ENCODE peak calls at places on chromosomes 11 and 22, in seven cellular contexts. One of them, this sample, is unnamed. For H3K36me3, the result is how much of the 10 kb centered on the place peaks cover.

GRCh38 chr11:19929147-19929546 is 216.5 kb downstream of the NAV2 start:
- DNase-seq in cardiac muscle cell: no peak
- DNase-seq in GM06990: no peak
- DNase-seq in heart right ventricle: no peak
- DNase-seq in endothelial cell of umbilical vein: no peak
- DNase-seq in HCT116: no peak
- DNase-seq in aorta: no peak
- DNase-seq in this sample: no peak

GRCh38 chr11:29018631-29019030 is 910.4 kb downstream of the METTL15 start:
- DNase-seq in heart right ventricle: no peak
- DNase-seq in cardiac muscle cell: no peak
- DNase-seq in HCT116: no peak
- DNase-seq in endothelial cell of umbilical vein: peak
- DNase-seq in aorta: no peak
- DNase-seq in GM06990: no peak
- DNase-seq in this sample: peak

GRCh38 chr11:124669193-124669592 is 4.3 kb downstream of the SIAE start:
- DNase-seq in HCT116: peak
- DNase-seq in cardiac muscle cell: peak
- DNase-seq in aorta: no peak
- DNase-seq in GM06990: peak
- DNase-seq in endothelial cell of umbilical vein: peak
- DNase-seq in heart right ventricle: no peak
- DNase-seq in this sample: peak

GRCh38 chr22:27331526-27332281 is 469.9 kb downstream of the MN1 start:
- DNase-seq in endothelial cell of umbilical vein: peak
- DNase-seq in GM06990: no peak
- DNase-seq in cardiac muscle cell: peak
- DNase-seq in aorta: peak
- DNase-seq in heart right ventricle: peak
- DNase-seq in HCT116: no peak
- DNase-seq in this sample: no peak

GRCh38 chr11:44916316-44916715 is 34.4 kb downstream of the TP53I11 start:
- DNase-seq in heart right ventricle: no peak
- DNase-seq in aorta: no peak
- DNase-seq in HCT116: no peak
- DNase-seq in endothelial cell of umbilical vein: no peak
- DNase-seq in GM06990: no peak
- DNase-seq in cardiac muscle cell: no peak
- DNase-seq in this sample: no peak

GRCh38 chr11:113241190-113242051 is 73.0 kb upstream of the TTC12 start:
- DNase-seq in cardiac muscle cell: no peak
- DNase-seq in endothelial cell of umbilical vein: no peak
- DNase-seq in heart right ventricle: no peak
- DNase-seq in aorta: no peak
- DNase-seq in GM06990: no peak
- DNase-seq in HCT116: no peak
- DNase-seq in this sample: peak

GRCh38 chr11:71214553-71215371 is 37.6 kb downstream of the SHANK2 start:
- DNase-seq in cardiac muscle cell: no peak
- DNase-seq in GM06990: no peak
- DNase-seq in HCT116: no peak
- DNase-seq in heart right ventricle: no peak
- DNase-seq in aorta: peak
- DNase-seq in endothelial cell of umbilical vein: no peak
- DNase-seq in this sample: no peak

GRCh38 chr11:109237636-109238035 is 184.4 kb upstream of the C11orf87 start:
- DNase-seq in cardiac muscle cell: no peak
- DNase-seq in aorta: no peak
- DNase-seq in HCT116: no peak
- DNase-seq in endothelial cell of umbilical vein: no peak
- DNase-seq in heart right ventricle: no peak
- DNase-seq in GM06990: no peak
- DNase-seq in this sample: peak

GRCh38 chr11:119729581-119730346 is 764 bp upstream of the NECTIN1 start:
- DNase-seq in cardiac muscle cell: no peak
- DNase-seq in GM06990: no peak
- DNase-seq in HCT116: peak
- DNase-seq in endothelial cell of umbilical vein: peak
- DNase-seq in heart right ventricle: peak
- DNase-seq in aorta: peak
- DNase-seq in this sample: peak

GRCh38 chr22:43996981-43997265 is 27.2 kb upstream of the PARVB start:
- DNase-seq in GM06990: no peak
- DNase-seq in cardiac muscle cell: no peak
- DNase-seq in endothelial cell of umbilical vein: no peak
- DNase-seq in HCT116: no peak
- DNase-seq in aorta: no peak
- DNase-seq in heart right ventricle: no peak
- DNase-seq in this sample: no peak

GRCh38 chr22:20979940-20980453 is 2.1 kb upstream of the LZTR1 start:
- DNase-seq in GM06990: no peak
- DNase-seq in HCT116: no peak
- DNase-seq in endothelial cell of umbilical vein: no peak
- DNase-seq in heart right ventricle: no peak
- DNase-seq in aorta: peak
- DNase-seq in cardiac muscle cell: no peak
- DNase-seq in this sample: no peak

GRCh38 chr11:102780491-102780918 is at the start of gene MMP10:
- DNase-seq in heart right ventricle: no peak
- DNase-seq in HCT116: peak
- DNase-seq in aorta: no peak
- DNase-seq in cardiac muscle cell: peak
- DNase-seq in endothelial cell of umbilical vein: peak
- DNase-seq in GM06990: no peak
- DNase-seq in this sample: peak

GRCh38 chr11:92204731-92205130 is 19.9 kb upstream of the FAT3 start:
- DNase-seq in heart right ventricle: no peak
- DNase-seq in GM06990: no peak
- DNase-seq in aorta: no peak
- DNase-seq in cardiac muscle cell: no peak
- DNase-seq in endothelial cell of umbilical vein: no peak
- DNase-seq in HCT116: no peak
- DNase-seq in this sample: peak

GRCh38 chr11:45983471-45983845 is 61.0 kb downstream of the LARGE2 start:
- DNase-seq in heart right ventricle: no peak
- DNase-seq in aorta: no peak
- DNase-seq in GM06990: no peak
- DNase-seq in cardiac muscle cell: no peak
- DNase-seq in endothelial cell of umbilical vein: no peak
- DNase-seq in HCT116: no peak
- DNase-seq in this sample: no peak

GRCh38 chr22:37747090-37747714 is 50.4 kb downstream of the TRIOBP start:
- DNase-seq in HCT116: no peak
- DNase-seq in aorta: no peak
- DNase-seq in endothelial cell of umbilical vein: peak
- DNase-seq in GM06990: no peak
- DNase-seq in cardiac muscle cell: no peak
- DNase-seq in heart right ventricle: no peak
- DNase-seq in this sample: peak

GRCh38 chr11:124123587-124123986 is 8.3 kb downstream of the VWA5A start:
- DNase-seq in HCT116: no peak
- DNase-seq in GM06990: no peak
- DNase-seq in endothelial cell of umbilical vein: no peak
- DNase-seq in heart right ventricle: no peak
- DNase-seq in aorta: no peak
- DNase-seq in cardiac muscle cell: no peak
- DNase-seq in this sample: no peak

GRCh38 chr11:12075822-12076821 is 34.3 kb upstream of the MICAL2 start:
- DNase-seq in cardiac muscle cell: no peak
- DNase-seq in heart right ventricle: no peak
- DNase-seq in GM06990: no peak
- DNase-seq in aorta: peak
- DNase-seq in endothelial cell of umbilical vein: no peak
- DNase-seq in HCT116: no peak
- DNase-seq in this sample: peak

GRCh38 chr11:119339581-119340334 is 925 bp downstream of the C1QTNF5 start:
- DNase-seq in endothelial cell of umbilical vein: peak
- DNase-seq in heart right ventricle: peak
- DNase-seq in HCT116: no peak
- DNase-seq in aorta: peak
- DNase-seq in GM06990: no peak
- DNase-seq in cardiac muscle cell: peak
- DNase-seq in this sample: peak

GRCh38 chr22:29801153-29801552 is 34.0 kb downstream of the UQCR10 start:
- DNase-seq in heart right ventricle: no peak
- DNase-seq in aorta: no peak
- DNase-seq in GM06990: no peak
- DNase-seq in HCT116: no peak
- DNase-seq in endothelial cell of umbilical vein: no peak
- DNase-seq in cardiac muscle cell: peak
- DNase-seq in this sample: no peak
- H3K36me3 ChIP-seq in heart right ventricle: half or more
- H3K36me3 ChIP-seq in aorta: under half
- H3K36me3 ChIP-seq in GM06990: under half
- H3K36me3 ChIP-seq in HCT116: under half
- H3K36me3 ChIP-seq in endothelial cell of umbilical vein: under half
- H3K36me3 ChIP-seq in cardiac muscle cell: under half
- H3K36me3 ChIP-seq in this sample: under half

GRCh38 chr11:67501854-67502253 is 3.3 kb downstream of the PITPNM1 start:
- DNase-seq in cardiac muscle cell: no peak
- DNase-seq in HCT116: no peak
- DNase-seq in aorta: no peak
- DNase-seq in heart right ventricle: no peak
- DNase-seq in endothelial cell of umbilical vein: no peak
- DNase-seq in GM06990: no peak
- DNase-seq in this sample: no peak
- H3K36me3 ChIP-seq in cardiac muscle cell: under half
- H3K36me3 ChIP-seq in HCT116: under half
- H3K36me3 ChIP-seq in aorta: under half
- H3K36me3 ChIP-seq in heart right ventricle: under half
- H3K36me3 ChIP-seq in endothelial cell of umbilical vein: under half
- H3K36me3 ChIP-seq in GM06990: under half
- H3K36me3 ChIP-seq in this sample: under half

DNA sequence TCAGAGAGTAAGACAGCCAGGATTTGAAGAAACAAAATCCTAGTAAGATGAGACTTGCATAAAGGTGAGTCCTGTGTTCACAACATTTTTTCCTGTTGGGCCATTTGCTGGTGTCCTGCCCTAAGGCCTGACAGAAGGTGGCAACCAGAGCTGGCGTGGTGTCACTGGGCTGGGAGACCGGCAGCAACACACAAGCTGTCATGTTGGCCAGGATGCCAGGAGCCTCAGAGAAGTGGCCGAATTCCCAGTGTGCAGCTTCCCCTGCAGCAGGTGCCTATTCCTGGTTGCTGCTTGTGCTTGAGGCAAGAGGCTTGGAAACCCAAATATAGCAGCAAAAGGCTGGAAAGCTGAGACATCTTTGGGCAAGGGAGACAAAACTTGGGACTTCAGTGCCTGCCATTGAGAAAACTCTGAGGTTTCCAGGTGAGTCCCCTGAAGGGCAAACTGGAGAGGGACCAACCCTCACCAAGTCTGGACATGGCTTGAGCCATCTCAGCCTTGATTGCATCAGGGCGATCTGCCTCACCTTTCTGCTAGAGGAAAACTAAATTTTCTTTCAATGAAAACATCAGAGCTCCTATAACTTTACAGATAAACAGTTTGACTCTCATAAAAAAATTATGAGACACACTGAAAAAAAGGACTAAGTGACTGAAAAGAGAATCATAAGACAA is 25.9 kb downstream of the ALG12 start:
- DNase-seq in HCT116: no peak
- DNase-seq in endothelial cell of umbilical vein: no peak
- DNase-seq in heart right ventricle: peak
- DNase-seq in GM06990: no peak
- DNase-seq in aorta: peak
- DNase-seq in cardiac muscle cell: no peak
- DNase-seq in this sample: no peak
- H3K36me3 ChIP-seq in HCT116: under half
- H3K36me3 ChIP-seq in endothelial cell of umbilical vein: under half
- H3K36me3 ChIP-seq in heart right ventricle: under half
- H3K36me3 ChIP-seq in GM06990: under half
- H3K36me3 ChIP-seq in aorta: under half
- H3K36me3 ChIP-seq in cardiac muscle cell: under half
- H3K36me3 ChIP-seq in this sample: under half

DNA sequence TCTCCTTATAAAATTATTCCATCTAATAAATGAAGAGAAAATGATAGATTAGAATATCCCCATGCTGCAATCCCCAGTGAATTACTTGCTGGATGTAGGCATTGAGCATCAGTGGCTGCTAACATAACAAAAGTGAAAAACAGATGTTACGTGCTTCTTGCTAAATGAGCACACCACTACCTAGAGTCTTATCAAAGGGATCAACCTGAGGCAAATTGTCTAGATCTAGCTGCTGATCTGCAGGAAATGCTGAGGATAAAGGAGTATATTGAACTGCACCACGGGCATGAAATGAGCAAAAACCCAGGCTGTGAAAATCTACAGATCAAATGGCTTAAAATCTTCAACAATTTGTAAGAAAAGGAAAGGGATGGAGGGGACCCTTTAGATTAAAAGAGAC is 45.3 kb upstream of the SCUBE2 start:
- DNase-seq in HCT116: no peak
- DNase-seq in endothelial cell of umbilical vein: no peak
- DNase-seq in GM06990: no peak
- DNase-seq in aorta: no peak
- DNase-seq in cardiac muscle cell: no peak
- DNase-seq in heart right ventricle: no peak
- DNase-seq in this sample: no peak
- H3K36me3 ChIP-seq in HCT116: under half
- H3K36me3 ChIP-seq in endothelial cell of umbilical vein: under half
- H3K36me3 ChIP-seq in GM06990: under half
- H3K36me3 ChIP-seq in aorta: under half
- H3K36me3 ChIP-seq in cardiac muscle cell: under half
- H3K36me3 ChIP-seq in heart right ventricle: half or more
- H3K36me3 ChIP-seq in this sample: under half

GRCh38 chr11:60936467-60937143 is 12.3 kb downstream of the TMEM132A start:
- DNase-seq in HCT116: no peak
- DNase-seq in cardiac muscle cell: no peak
- DNase-seq in endothelial cell of umbilical vein: no peak
- DNase-seq in GM06990: no peak
- DNase-seq in aorta: peak
- DNase-seq in heart right ventricle: no peak
- DNase-seq in this sample: no peak

GRCh38 chr11:60935676-60936442 is 11.6 kb downstream of the TMEM132A start:
- DNase-seq in HCT116: no peak
- DNase-seq in endothelial cell of umbilical vein: no peak
- DNase-seq in cardiac muscle cell: no peak
- DNase-seq in GM06990: no peak
- DNase-seq in heart right ventricle: no peak
- DNase-seq in aorta: peak
- DNase-seq in this sample: no peak

GRCh38 chr11:60937811-60938210 is 13.6 kb downstream of the TMEM132A start:
- DNase-seq in HCT116: no peak
- DNase-seq in GM06990: no peak
- DNase-seq in heart right ventricle: no peak
- DNase-seq in aorta: no peak
- DNase-seq in endothelial cell of umbilical vein: no peak
- DNase-seq in cardiac muscle cell: no peak
- DNase-seq in this sample: no peak

GRCh38 chr11:60938500-60938899 is 13.5 kb downstream of the SLC15A3 start:
- DNase-seq in aorta: no peak
- DNase-seq in cardiac muscle cell: no peak
- DNase-seq in HCT116: no peak
- DNase-seq in endothelial cell of umbilical vein: no peak
- DNase-seq in GM06990: no peak
- DNase-seq in heart right ventricle: no peak
- DNase-seq in this sample: no peak

GRCh38 chr11:60937144-60937527 is 12.9 kb downstream of the TMEM132A start:
- DNase-seq in heart right ventricle: peak
- DNase-seq in cardiac muscle cell: no peak
- DNase-seq in GM06990: no peak
- DNase-seq in endothelial cell of umbilical vein: peak
- DNase-seq in HCT116: no peak
- DNase-seq in aorta: no peak
- DNase-seq in this sample: no peak
- H3K36me3 ChIP-seq in heart right ventricle: under half
- H3K36me3 ChIP-seq in cardiac muscle cell: under half
- H3K36me3 ChIP-seq in GM06990: under half
- H3K36me3 ChIP-seq in endothelial cell of umbilical vein: under half
- H3K36me3 ChIP-seq in HCT116: under half
- H3K36me3 ChIP-seq in aorta: under half
- H3K36me3 ChIP-seq in this sample: under half

GRCh38 chr22:31440681-31441080 is 41.3 kb downstream of the DRG1 start:
- DNase-seq in aorta: no peak
- DNase-seq in cardiac muscle cell: no peak
- DNase-seq in heart right ventricle: no peak
- DNase-seq in endothelial cell of umbilical vein: no peak
- DNase-seq in HCT116: no peak
- DNase-seq in GM06990: no peak
- DNase-seq in this sample: no peak
- H3K36me3 ChIP-seq in aorta: under half
- H3K36me3 ChIP-seq in cardiac muscle cell: half or more
- H3K36me3 ChIP-seq in heart right ventricle: half or more
- H3K36me3 ChIP-seq in endothelial cell of umbilical vein: under half
- H3K36me3 ChIP-seq in HCT116: half or more
- H3K36me3 ChIP-seq in GM06990: half or more
- H3K36me3 ChIP-seq in this sample: under half

This sample was measured in fibroblast of lung.